ENCODE peak calls at places on chromosomes 11 and 22, in five cellular contexts. H, N, R, Y and B are unnamed samples.

GRCh38 chr22:46445771-46446485 is 91.5 kb downstream of the CELSR1 start:
- DNase-seq in H (no peak), N (no peak), R (no peak), Y (no peak), B (no peak)

GRCh38 chr11:116703421-116703820 is 69.4 kb downstream of the BUD13 start:
- DNase-seq in H (no peak), N (no peak), R (no peak), Y (peak; percentile 59), B (no peak)

GRCh38 chr11:110431212-110432073 is 1.7 kb downstream of the FDX1 start:
- DNase-seq in H (peak; percentile 46), N (no peak), R (no peak), Y (no peak), B (no peak)

GRCh38 chr22:31572939-31573338 is 76.6 kb downstream of the SFI1 start:
- DNase-seq in H (no peak), N (no peak), R (no peak), Y (peak; percentile 39), B (no peak)

GRCh38 chr11:64004590-64004984 is 18.3 kb downstream of the OTUB1 start:
- DNase-seq in H (no peak), N (no peak), R (no peak), Y (no peak), B (no peak)

GRCh38 chr11:76765863-76766350 is 17.2 kb upstream of the TSKU start:
- DNase-seq in H (no peak), N (no peak), R (no peak), Y (no peak), B (no peak)

GRCh38 chr22:32621656-32622003 is 147.0 kb downstream of the FBXO7 start:
- DNase-seq in H (no peak), N (no peak), R (no peak), Y (no peak), B (no peak)

GRCh38 chr11:119496453-119496852 is 73.5 kb upstream of the THY1 start:
- DNase-seq in H (peak; percentile 21), N (no peak), R (no peak), Y (no peak), B (no peak)

GRCh38 chr11:126969865-126970479 is 30.6 kb downstream of the KIRREL3 start:
- DNase-seq in H (peak; percentile 53), N (peak; percentile 26), R (no peak), Y (no peak), B (no peak)

GRCh38 chr22:36334081-36334831 is 53.5 kb downstream of the MYH9 start:
- DNase-seq in H (no peak), N (peak; percentile 25), R (peak; percentile 51), Y (no peak), B (peak; percentile 67)
- TF ChIP-seq CTCF in H (no peak), N (no peak), R (no peak), Y (no peak), B (no peak)

GRCh38 chr11:35009191-35009940 is 92.9 kb downstream of the PDHX start:
- DNase-seq in H (peak; percentile 80), N (no peak), R (peak; percentile 66), Y (no peak), B (no peak)

GRCh38 chr11:35011944-35012343 is 95.5 kb downstream of the PDHX start:
- DNase-seq in H (no peak), N (no peak), R (no peak), Y (no peak), B (no peak)

GRCh38 chr11:35011389-35011788 is 95.0 kb downstream of the PDHX start:
- DNase-seq in H (peak; percentile 61), N (no peak), R (no peak), Y (no peak), B (no peak)

GRCh38 chr11:35009941-35010337 is 93.5 kb downstream of the PDHX start:
- DNase-seq in H (no peak), N (no peak), R (no peak), Y (no peak), B (no peak)

DNA sequence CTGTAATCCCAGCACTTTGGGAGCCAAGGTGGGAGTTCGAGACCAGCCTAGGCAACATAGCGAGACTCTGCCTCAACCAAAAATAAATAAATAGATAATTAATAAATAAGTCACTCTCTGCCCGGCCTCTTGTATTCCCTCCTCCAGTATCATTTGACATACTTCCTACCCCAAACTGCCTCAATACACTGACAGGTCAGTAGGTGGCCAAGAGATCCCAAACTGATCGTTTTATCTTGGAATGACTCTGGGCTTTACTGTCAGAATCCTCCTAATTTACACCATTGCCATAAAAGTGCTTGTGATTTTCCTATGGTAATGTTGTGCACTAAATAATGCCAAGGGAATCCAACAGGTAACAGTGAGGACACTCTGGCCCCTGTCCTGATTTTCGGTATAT is 94.2 kb downstream of the PDHX start:
- DNase-seq in H (no peak), N (no peak), R (no peak), Y (no peak), B (no peak)
- TF ChIP-seq CTCF in H (no peak), N (no peak), R (no peak), Y (no peak), B (no peak)

GRCh38 chr11:24509114-24509513 is 12.3 kb downstream of the LUZP2 start:
- DNase-seq in H (peak; percentile 25), N (no peak), R (no peak), Y (no peak), B (no peak)
- TF ChIP-seq CTCF in H (peak; percentile 33), N (no peak), R (no peak), Y (no peak), B (no peak)

GRCh38 chr11:113488931-113489351 is 13.7 kb upstream of the DRD2 start:
- DNase-seq in H (no peak), N (no peak), R (no peak), Y (no peak), B (no peak)

GRCh38 chr11:113493205-113493604 is 18.0 kb upstream of the DRD2 start:
- DNase-seq in H (no peak), N (no peak), R (no peak), Y (no peak), B (no peak)

GRCh38 chr11:113496026-113496651 is 20.9 kb upstream of the DRD2 start:
- DNase-seq in H (no peak), N (no peak), R (no peak), Y (no peak), B (no peak)

GRCh38 chr11:113494021-113494420 is 18.8 kb upstream of the DRD2 start:
- DNase-seq in H (no peak), N (no peak), R (no peak), Y (no peak), B (no peak)
- TF ChIP-seq CTCF in H (peak; percentile 3), N (no peak), R (no peak), Y (no peak), B (no peak)

DNA sequence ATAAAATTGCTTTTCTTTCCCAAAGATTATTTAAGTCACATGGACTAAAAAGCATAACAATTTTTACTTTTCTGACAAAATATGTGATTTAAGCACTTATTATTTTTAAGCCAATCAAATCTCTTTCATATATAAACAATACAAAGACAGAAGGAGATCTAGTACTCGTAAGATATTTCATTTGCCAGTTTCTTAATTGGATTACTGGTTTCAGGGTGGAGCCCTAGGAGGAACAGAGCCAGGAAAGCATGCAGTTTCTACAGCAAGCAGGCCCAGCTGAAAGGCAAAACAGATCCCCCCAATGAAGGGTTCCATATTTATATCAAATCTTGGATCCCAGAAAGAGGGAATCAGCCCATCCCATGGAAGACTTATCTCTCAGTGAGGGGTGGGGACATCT is 177.0 kb downstream of the KIF18A start:
- DNase-seq in H (no peak), N (no peak), R (no peak), Y (no peak), B (no peak)
- TF ChIP-seq CTCF in H (no peak), N (no peak), R (no peak), Y (no peak), B (no peak)

GRCh38 chr22:39808087-39808486 is 85.5 kb downstream of the ENTHD1 start:
- DNase-seq in H (peak; percentile 30), N (no peak), R (peak; percentile 56), Y (peak; percentile 23), B (no peak)
- TF ChIP-seq CTCF in H (peak; percentile 42), N (peak; percentile 28), R (peak; percentile 47), Y (no peak), B (peak; percentile 30)

GRCh38 chr11:12287009-12287373 is 90.4 kb upstream of the PARVA start:
- DNase-seq in H (peak; percentile 97), N (no peak), R (peak; percentile 38), Y (no peak), B (peak; percentile 63)

GRCh38 chr11:12288212-12288933 is 89.0 kb upstream of the PARVA start:
- DNase-seq in H (peak; percentile 98), N (peak; percentile 92), R (peak; percentile 87), Y (peak; percentile 62), B (peak; percentile 84)

GRCh38 chr11:12288934-12289666 is 88.3 kb upstream of the PARVA start:
- DNase-seq in H (no peak), N (no peak), R (no peak), Y (no peak), B (peak; percentile 14)

GRCh38 chr11:12286606-12287005 is 90.8 kb upstream of the PARVA start:
- DNase-seq in H (no peak), N (no peak), R (peak; percentile 15), Y (no peak), B (no peak)

GRCh38 chr11:12287374-12288211 is 89.8 kb upstream of the PARVA start:
- DNase-seq in H (peak; percentile 99), N (peak; percentile 74), R (peak; percentile 23), Y (no peak), B (peak; percentile 58)
- TF ChIP-seq CTCF in H (peak; percentile 54), N (peak; percentile 14), R (no peak), Y (no peak), B (no peak)

GRCh38 chr22:50486561-50487289 is at the start of gene MIOX:
- DNase-seq in H (no peak), N (no peak), R (no peak), Y (no peak), B (peak; percentile 51)
- TF ChIP-seq CTCF in H (no peak), N (no peak), R (no peak), Y (no peak), B (no peak)

DNA sequence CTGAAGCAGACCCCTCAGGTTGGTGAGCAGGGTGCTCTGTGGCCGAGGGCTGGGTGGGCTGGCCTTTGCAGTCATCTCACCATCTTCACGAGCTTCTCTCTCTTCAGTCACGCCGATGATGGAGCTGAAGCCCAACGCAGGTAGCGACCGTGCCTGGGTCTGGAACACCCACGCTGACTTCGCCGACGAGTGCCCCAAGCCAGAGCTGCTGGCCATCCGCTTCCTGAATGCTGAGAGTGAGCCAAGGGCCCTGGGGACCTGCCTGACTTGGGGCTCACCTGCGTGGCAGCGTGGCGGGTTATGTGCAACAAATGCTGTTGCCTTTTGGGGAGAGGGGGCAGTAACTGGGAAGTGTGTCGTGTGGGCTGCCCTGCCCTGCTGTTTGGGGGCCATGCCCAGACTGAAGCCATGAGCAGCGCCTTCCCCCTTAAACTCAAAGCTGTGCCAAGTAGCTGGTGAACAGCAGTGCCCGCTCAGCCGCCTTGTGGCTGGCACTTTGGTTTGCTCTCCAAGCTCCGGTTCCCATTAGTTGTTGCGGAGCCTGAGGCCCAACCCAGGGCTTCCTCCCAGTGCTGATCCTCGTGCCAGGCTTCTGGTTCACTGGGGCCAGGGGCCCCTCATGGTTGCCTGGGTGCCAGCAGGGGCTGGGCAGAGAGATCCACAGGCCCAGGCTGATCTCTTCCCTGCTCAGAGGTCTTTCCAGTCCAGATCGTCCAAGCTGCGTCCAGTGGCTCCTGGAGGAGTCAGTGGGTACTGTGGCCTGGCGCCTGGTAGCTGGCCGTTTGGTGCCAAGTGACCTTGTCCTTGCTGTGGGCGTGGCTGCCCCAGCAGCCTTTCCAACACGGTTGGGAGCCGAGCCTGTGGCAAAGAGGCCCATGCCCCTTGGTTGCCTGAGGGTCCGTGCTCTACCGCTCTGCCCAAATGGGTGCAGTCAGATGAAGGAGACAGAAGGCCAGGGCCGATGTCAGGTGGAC is 6.1 kb upstream of the ZDHHC8 start:
- DNase-seq in H (no peak), N (no peak), R (no peak), Y (no peak), B (no peak)
- TF ChIP-seq CTCF in H (no peak), N (no peak), R (no peak), Y (no peak), B (no peak)